ENCODE peak calls at places on chromosomes 1 and 21, in seven cellular contexts. E is Calu3; V is stimulated activated CD8-positive, alpha-beta memory T cell treated with anti-CD3 and anti-CD28 coated beads, Interleukin-15, amount 100 ng/mL, for 4 hours; Y is activated effector memory CD4-positive, alpha-beta T cell treated with anti-CD3 and anti-CD28 coated beads, Interleukin-2, amount 50 U/mL, for 16 hours; C is cardiac fibroblast; Q is CD4-positive, alpha-beta memory T cell; R is activated CD4-positive, alpha-beta T cell treated with anti-CD3 and anti-CD28 coated beads, Interleukin-2, amount 10 ng/mL, durations not matched to agents 7 days and 5 days. H is an unnamed sample.

GRCh38 chr1:115810609-115811008 is 30.3 kb downstream of the NHLH2 start:
- DNase-seq in E (no peak), V (no peak), Y (no peak), C (no peak), Q (no peak), R (no peak), H (no peak)

GRCh38 chr1:36157115-36157903 is 1.3 kb downstream of the MAP7D1 start:
- DNase-seq in E (no peak), V (no peak), Y (no peak), C (no peak), Q (no peak), R (no peak), H (no peak)

GRCh38 chr1:27006683-27007082 is 6.0 kb downstream of the TENT5B start:
- DNase-seq in E (no peak), V (no peak), Y (no peak), C (no peak), Q (no peak), R (no peak), H (no peak)

GRCh38 chr21:34072145-34073031 is 990 bp upstream of the MRPS6 start:
- DNase-seq in E (no peak), V (no peak), Y (no peak), C (no peak), Q (peak), R (no peak), H (peak)

GRCh38 chr21:45624356-45624854 is 19.1 kb upstream of the PCBP3 start:
- DNase-seq in E (no peak), V (no peak), Y (peak), C (no peak), Q (no peak), R (no peak), H (no peak)

GRCh38 chr1:230818411-230818810 is 49.9 kb downstream of the C1orf198 start:
- DNase-seq in E (no peak), V (no peak), Y (no peak), C (no peak), Q (no peak), R (no peak), H (no peak)

GRCh38 chr1:51621841-51622454 is 5.1 kb downstream of the OSBPL9 start:
- DNase-seq in E (no peak), V (no peak), Y (no peak), C (no peak), Q (no peak), R (no peak), H (no peak)

GRCh38 chr21:15124731-15125130 is 59.9 kb upstream of the NRIP1 start:
- DNase-seq in E (no peak), V (no peak), Y (no peak), C (no peak), Q (no peak), R (no peak), H (no peak)